ENCODE peak calls at places on chromosomes 16 and 17, in six cellular contexts. I, U, D, Y, O and E are unnamed samples.

GRCh38 chr17:80477647-80478478 is 1.5 kb upstream of the NPTX1 start:
- DNase-seq in I (peak; percentile 77), U (peak; percentile 17), D (peak; percentile 80), Y (peak; percentile 75), O (no peak), E (peak; percentile 68)

GRCh38 chr16:4350787-4351659 is at the start of gene PAM16:
- DNase-seq in I (peak; percentile 99), U (peak; percentile 98), D (peak; percentile 99), Y (peak; percentile 85), O (peak; percentile 97), E (peak; percentile 97)

GRCh38 chr17:14007951-14008350 is 61.4 kb upstream of the COX10 start:
- DNase-seq in I (no peak), U (no peak), D (no peak), Y (no peak), O (no peak), E (no peak)

GRCh38 chr17:14776791-14777190 is 475.9 kb downstream of the HS3ST3B1 start:
- DNase-seq in I (no peak), U (no peak), D (no peak), Y (no peak), O (no peak), E (no peak)

GRCh38 chr16:30369091-30369937 is 980 bp downstream of the TBC1D10B start:
- DNase-seq in I (no peak), U (no peak), D (peak; percentile 34), Y (no peak), O (no peak), E (peak; percentile 87)

GRCh38 chr17:72193395-72194106 is 72.7 kb downstream of the SOX9 start:
- DNase-seq in I (no peak), U (no peak), D (no peak), Y (no peak), O (peak; percentile 69), E (no peak)

GRCh38 chr17:77468897-77469296 is 328.1 kb downstream of the SEC14L1 start:
- DNase-seq in I (no peak), U (no peak), D (no peak), Y (no peak), O (no peak), E (no peak)

GRCh38 chr17:1754430-1755112 is 7.3 kb upstream of the SERPINF1 start:
- DNase-seq in I (no peak), U (no peak), D (no peak), Y (no peak), O (no peak), E (no peak)

GRCh38 chr16:10202650-10203049 is 20.4 kb upstream of the GRIN2A start:
- DNase-seq in I (no peak), U (no peak), D (peak; percentile 20), Y (no peak), O (no peak), E (no peak)

GRCh38 chr16:84854759-84855158 is 35.0 kb downstream of the CRISPLD2 start:
- DNase-seq in I (no peak), U (no peak), D (no peak), Y (no peak), O (no peak), E (no peak)

GRCh38 chr16:71499775-71500364 is 10.7 kb upstream of the ZNF19 start:
- DNase-seq in I (no peak), U (peak; percentile 69), D (peak; percentile 55), Y (peak; percentile 65), O (no peak), E (no peak)

GRCh38 chr16:67555795-67556212 is 6.5 kb upstream of the CTCF start:
- DNase-seq in I (no peak), U (no peak), D (no peak), Y (no peak), O (no peak), E (no peak)

GRCh38 chr17:39737761-39738567 is at the start of gene GRB7:
- DNase-seq in I (no peak), U (peak; percentile 91), D (no peak), Y (peak; percentile 98), O (no peak), E (peak; percentile 97)

GRCh38 chr17:39738568-39738901 is 797 bp downstream of the GRB7 start:
- DNase-seq in I (no peak), U (peak; percentile 74), D (no peak), Y (peak; percentile 92), O (no peak), E (peak; percentile 75)

GRCh38 chr17:39740357-39741111 is 2.8 kb downstream of the GRB7 start:
- DNase-seq in I (no peak), U (peak; percentile 56), D (no peak), Y (peak; percentile 60), O (no peak), E (no peak)

GRCh38 chr17:39739020-39739884 is 1.5 kb downstream of the GRB7 start:
- DNase-seq in I (peak; percentile 50), U (peak; percentile 95), D (peak; percentile 51), Y (peak; percentile 95), O (no peak), E (peak; percentile 85)

GRCh38 chr17:39739885-39740356 is 2.2 kb downstream of the GRB7 start:
- DNase-seq in I (no peak), U (peak; percentile 41), D (no peak), Y (peak; percentile 55), O (no peak), E (peak; percentile 58)
- H3K4me3 ChIP-seq in I (peak overlapping the region; percentile 11), U (no peak overlapping the region), D (no peak overlapping the region), Y (peak overlapping the region; percentile 63), O (peak overlapping the region; percentile 47), E (peak overlapping the region; percentile 79)

DNA sequence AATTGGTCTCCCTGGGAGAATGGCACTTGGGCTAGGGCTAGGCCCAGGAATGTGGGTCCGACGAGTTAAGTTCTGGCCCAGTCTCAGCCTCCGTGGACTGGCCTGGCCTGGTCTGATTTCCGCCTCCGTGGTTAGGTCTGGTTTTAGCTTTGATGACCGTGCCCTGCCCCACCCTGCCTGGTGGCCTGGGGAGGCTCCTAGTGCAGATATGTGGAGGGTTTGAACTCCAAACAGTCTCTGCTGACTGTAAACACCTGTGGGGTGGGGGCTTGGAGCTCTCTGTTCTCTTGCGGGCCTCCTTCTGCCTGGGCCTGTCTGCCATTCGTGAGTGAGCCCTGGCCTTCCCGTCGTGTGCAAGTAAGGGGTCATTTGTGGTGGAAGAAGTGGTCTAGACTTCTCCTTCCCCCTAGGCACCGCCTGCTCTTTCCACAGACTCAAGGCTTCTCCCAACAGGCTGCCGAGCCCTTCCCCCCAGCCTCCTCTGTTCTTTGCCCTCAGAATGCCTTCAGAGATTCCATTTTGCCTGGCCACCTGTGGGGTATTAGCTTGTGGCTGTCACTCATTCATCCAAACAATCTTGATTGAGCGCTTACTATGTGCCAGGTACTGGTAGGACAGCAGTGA is 1.5 kb downstream of the ATP6V0C start:
- DNase-seq in I (no peak), U (no peak), D (no peak), Y (no peak), O (no peak), E (no peak)
- H3K4me3 ChIP-seq in I (peak overlapping the region; percentile 92), U (peak overlapping the region; percentile 98), D (peak overlapping the region; percentile 89), Y (peak overlapping the region; percentile 84), O (peak overlapping the region; percentile 98), E (peak overlapping the region; percentile 71)

GRCh38 chr16:81730090-81731051 is 48.7 kb upstream of the PLCG2 start:
- DNase-seq in I (peak; percentile 94), U (peak; percentile 87), D (peak; percentile 94), Y (peak; percentile 95), O (peak; percentile 87), E (peak; percentile 90)
- H3K4me3 ChIP-seq in I (peak overlapping the region; percentile 39), U (no peak overlapping the region), D (no peak overlapping the region), Y (peak overlapping the region; percentile 16), O (peak overlapping the region; percentile 44), E (peak overlapping the region; percentile 42)

DNA sequence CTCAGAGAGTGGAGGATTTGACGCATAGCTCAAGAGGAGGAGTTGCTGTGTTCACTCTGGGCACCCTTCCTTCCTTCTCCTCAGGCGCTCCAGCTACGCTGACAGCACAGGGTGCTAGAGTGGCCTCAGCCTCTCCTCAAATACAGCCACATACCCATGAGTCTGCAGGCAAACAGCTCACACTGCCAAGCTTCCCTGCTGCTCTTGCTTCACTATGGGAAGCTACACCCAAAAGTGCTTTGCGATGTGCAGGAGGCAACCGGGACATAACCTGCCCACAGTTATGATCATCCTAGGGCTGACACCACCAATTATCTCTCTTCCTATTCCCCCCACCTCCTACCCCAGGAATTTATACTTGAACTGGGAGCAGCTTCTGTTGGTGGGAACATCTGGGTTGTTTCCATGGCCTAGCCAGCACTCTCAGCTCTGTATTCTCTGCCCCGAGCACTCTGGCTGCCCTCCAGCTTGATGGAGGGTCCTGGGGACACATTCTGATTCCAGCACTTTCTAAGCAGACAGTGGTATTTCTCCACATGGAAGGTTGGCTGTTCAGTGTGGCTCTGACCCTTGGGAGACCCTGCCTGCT is 40.3 kb upstream of the SREBF1 start:
- DNase-seq in I (peak; percentile 82), U (no peak), D (no peak), Y (no peak), O (peak; percentile 86), E (no peak)
- H3K4me3 ChIP-seq in I (no peak overlapping the region), U (no peak overlapping the region), D (no peak overlapping the region), Y (no peak overlapping the region), O (peak overlapping the region; percentile 37), E (no peak overlapping the region)